ENCODE peak calls at places on chromosomes 13 and 19, in six cellular contexts. E, N, L, Z, W and H are unnamed samples.

GRCh38 chr19:34806976-34807860 is 34.2 kb upstream of the ZNF599 start:
- DNase-seq in E (no peak), N (no peak), L (no peak), Z (peak), W (no peak), H (no peak)

GRCh38 chr13:76020421-76020955 is 384.4 kb downstream of the LMO7 start:
- DNase-seq in E (no peak), N (no peak), L (no peak), Z (no peak), W (no peak), H (no peak)

GRCh38 chr19:8446055-8446709 is 1.4 kb downstream of the HNRNPM start:
- DNase-seq in E (no peak), N (no peak), L (no peak), Z (no peak), W (no peak), H (no peak)

GRCh38 chr19:16778796-16779411 is 50.3 kb upstream of the SIN3B start:
- DNase-seq in E (peak), N (peak), L (peak), Z (peak), W (peak), H (peak)

GRCh38 chr19:38388310-38389100 is at the start of gene SPRED3:
- DNase-seq in E (peak), N (no peak), L (peak), Z (no peak), W (peak), H (no peak)

GRCh38 chr13:101127741-101128353 is 288.5 kb downstream of the NALCN start:
- DNase-seq in E (peak), N (no peak), L (peak), Z (peak), W (peak), H (peak)

GRCh38 chr13:41691276-41691675 is 233.9 kb downstream of the RGCC start:
- DNase-seq in E (no peak), N (no peak), L (no peak), Z (no peak), W (no peak), H (no peak)

GRCh38 chr19:29121684-29122083 is 91.3 kb downstream of the UQCRFS1 start:
- DNase-seq in E (no peak), N (peak), L (peak), Z (peak), W (peak), H (no peak)

GRCh38 chr19:12043752-12044422 is 8.4 kb upstream of the ZNF433 start:
- DNase-seq in E (no peak), N (no peak), L (no peak), Z (no peak), W (peak), H (no peak)

GRCh38 chr13:49681837-49682236 is 9.4 kb downstream of the EBPL start:
- DNase-seq in E (no peak), N (no peak), L (no peak), Z (no peak), W (no peak), H (no peak)

GRCh38 chr13:59000770-59001169 is 1163.0 kb downstream of the DIAPH3 start:
- DNase-seq in E (no peak), N (no peak), L (no peak), Z (no peak), W (no peak), H (no peak)

GRCh38 chr19:42288411-42288810 is 13.5 kb upstream of the PRR19 start:
- DNase-seq in E (no peak), N (peak), L (no peak), Z (no peak), W (no peak), H (no peak)

GRCh38 chr19:57245959-57246358 is 5.5 kb downstream of the ZNF805 start:
- DNase-seq in E (no peak), N (no peak), L (no peak), Z (no peak), W (no peak), H (no peak)

DNA sequence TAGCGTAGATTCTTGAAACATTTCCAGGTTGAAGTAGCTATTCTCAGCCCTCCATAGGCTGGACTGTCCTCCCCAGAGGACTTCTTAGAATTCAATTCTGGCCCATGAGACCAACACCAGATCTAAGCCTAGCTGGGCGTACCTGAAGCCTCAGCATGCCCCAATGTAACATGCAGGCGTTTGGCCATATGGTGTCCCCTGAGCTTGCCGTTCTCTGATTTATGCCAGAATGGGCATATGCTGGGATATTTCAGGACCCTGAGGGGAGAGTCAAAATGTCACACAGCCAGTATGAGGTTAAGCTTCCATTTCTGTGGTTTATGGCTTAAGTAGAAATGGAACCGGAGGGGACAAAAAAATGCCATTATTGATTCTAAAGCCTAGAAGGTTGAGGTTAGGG is 317.7 kb upstream of the OBI1 start:
- DNase-seq in E (no peak), N (no peak), L (no peak), Z (no peak), W (no peak), H (no peak)
- TF ChIP-seq REST in E (no peak), N (no peak), L (no peak), Z (no peak), W (no peak), H (no peak)

GRCh38 chr19:5880604-5881078 is 10.3 kb upstream of the FUT5 start:
- DNase-seq in E (no peak), N (no peak), L (no peak), Z (no peak), W (peak), H (no peak)
- TF ChIP-seq REST in E (no peak), N (no peak), L (no peak), Z (no peak), W (no peak), H (no peak)

GRCh38 chr19:47781590-47782318 is 3.3 kb downstream of the SELENOW start:
- DNase-seq in E (no peak), N (no peak), L (no peak), Z (no peak), W (no peak), H (no peak)

GRCh38 chr19:47780215-47780551 is 1.7 kb downstream of the SELENOW start:
- DNase-seq in E (no peak), N (no peak), L (no peak), Z (no peak), W (no peak), H (no peak)

GRCh38 chr19:47778954-47779351 is 450 bp downstream of the SELENOW start:
- DNase-seq in E (no peak), N (no peak), L (peak), Z (peak), W (no peak), H (no peak)

GRCh38 chr19:47778089-47778953 is at the start of gene SELENOW:
- DNase-seq in E (peak), N (peak), L (peak), Z (peak), W (peak), H (peak)

DNA sequence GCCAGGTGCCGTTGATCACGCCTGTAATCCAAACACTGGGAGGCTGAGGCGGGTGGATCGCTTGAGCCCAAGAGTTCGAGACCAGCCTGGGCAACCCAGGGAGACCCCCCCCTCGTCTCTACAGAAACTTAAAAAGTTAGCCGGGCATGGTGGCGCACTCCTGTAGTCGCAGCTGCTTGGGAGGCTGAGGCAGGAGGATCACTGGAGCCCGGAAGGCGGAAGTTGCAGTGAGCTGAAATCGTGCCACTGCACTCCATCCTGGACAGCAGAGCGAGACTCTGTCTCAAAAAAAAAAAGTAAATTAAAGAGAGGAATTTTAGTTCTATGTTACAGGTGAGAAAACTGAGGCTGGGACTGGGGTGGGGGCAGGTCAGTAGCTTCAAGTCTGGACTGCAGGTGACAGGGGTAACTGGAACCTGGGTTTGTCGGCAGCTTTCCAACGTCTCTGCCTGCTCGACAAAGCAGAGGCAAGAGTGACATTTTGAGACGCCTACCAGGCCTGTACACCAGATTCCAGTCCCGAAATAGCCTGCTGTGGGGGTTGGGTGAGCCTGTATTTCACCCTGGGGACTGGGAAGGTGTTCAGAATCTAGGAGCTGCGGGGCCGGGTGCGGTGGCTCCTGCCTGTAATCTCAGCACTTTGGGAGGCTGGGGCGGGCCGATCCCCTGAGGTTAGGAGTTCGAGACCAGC is 1.2 kb downstream of the SELENOW start:
- DNase-seq in E (no peak), N (no peak), L (no peak), Z (peak), W (no peak), H (no peak)
- TF ChIP-seq REST in E (no peak), N (no peak), L (no peak), Z (no peak), W (no peak), H (no peak)

DNA sequence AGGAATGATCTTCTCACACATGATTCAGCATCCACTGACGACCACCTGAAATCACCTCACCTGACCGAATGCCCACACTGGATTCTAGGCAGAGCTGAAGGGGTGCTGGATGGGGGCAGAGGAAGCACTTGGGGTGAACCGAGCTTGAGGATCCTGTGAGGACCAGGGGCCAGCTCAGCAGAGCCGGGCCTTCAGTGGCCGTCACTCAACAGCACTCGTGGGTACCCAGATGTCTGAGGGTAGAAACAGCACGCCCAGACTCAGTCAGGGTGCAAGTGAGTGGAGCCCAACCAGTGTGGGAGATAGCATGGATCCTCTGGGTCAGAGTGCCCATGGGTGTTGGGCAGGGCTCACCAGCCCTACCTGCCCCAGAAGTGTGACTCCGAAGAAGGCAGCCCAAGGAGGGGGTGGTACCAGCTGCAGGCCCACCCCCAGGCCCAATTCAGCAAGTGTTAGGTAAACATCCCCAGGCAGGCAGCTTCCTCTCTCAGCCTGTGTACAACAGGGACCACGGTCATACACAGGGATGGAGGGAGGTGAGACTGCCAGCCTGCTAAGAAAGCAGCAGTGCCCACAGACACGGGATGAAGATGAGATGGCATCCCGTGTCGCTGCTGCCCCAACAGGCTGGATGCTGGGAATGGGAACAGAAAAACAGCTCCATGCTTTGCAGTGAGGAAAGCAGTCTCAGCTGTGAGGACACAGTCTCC is 16.6 kb downstream of the GJA3 start:
- DNase-seq in E (no peak), N (no peak), L (no peak), Z (no peak), W (no peak), H (no peak)
- TF ChIP-seq REST in E (no peak), N (no peak), L (no peak), Z (no peak), W (no peak), H (no peak)

GRCh38 chr19:58575183-58576041 is 2.3 kb upstream of the MZF1 start:
- DNase-seq in E (peak), N (peak), L (peak), Z (peak), W (peak), H (peak)

GRCh38 chr19:58579473-58580142 is 6.5 kb upstream of the MZF1 start:
- DNase-seq in E (no peak), N (no peak), L (no peak), Z (no peak), W (no peak), H (no peak)

GRCh38 chr19:58581227-58582141 is 8.3 kb upstream of the MZF1 start:
- DNase-seq in E (peak), N (peak), L (no peak), Z (peak), W (peak), H (peak)

GRCh38 chr19:58577581-58578429 is 4.7 kb upstream of the MZF1 start:
- DNase-seq in E (no peak), N (no peak), L (no peak), Z (no peak), W (no peak), H (no peak)

DNA sequence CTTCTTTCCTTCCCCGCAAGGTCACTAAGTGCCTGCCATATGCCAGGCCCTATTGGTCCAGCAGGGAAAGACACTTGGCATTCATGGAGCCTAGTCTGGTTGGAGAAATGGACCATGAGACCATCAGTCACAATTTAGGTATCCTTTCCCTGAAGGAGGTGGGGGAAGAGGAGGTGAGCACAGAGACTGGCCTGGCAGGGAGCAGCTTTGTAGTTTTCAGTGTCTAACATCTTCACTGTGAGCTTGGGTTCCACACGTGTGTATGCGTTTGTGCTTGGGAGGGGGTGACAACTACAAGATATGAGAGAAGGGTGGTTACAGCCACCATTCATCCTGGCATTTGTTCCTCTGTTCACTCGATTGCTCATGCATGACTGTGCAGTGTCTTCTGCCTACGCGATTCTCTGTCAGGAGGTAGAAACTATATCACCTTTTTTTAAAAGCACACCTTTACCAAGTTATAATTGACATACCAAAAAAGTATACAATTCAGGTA is 5.3 kb upstream of the MZF1 start:
- DNase-seq in E (no peak), N (no peak), L (no peak), Z (no peak), W (no peak), H (no peak)
- TF ChIP-seq REST in E (no peak), N (no peak), L (no peak), Z (no peak), W (no peak), H (no peak)